ENCODE peak calls at places on chromosomes 11 and 22, in five cellular contexts. K is heart left ventricle; I is H9; G is ovary; P is CD8-positive, alpha-beta T cell. N is an unnamed sample.

GRCh38 chr11:82775736-82776346 is 42.2 kb upstream of the FAM181B start:
- DNase-seq in G (no peak), I (peak), K (no peak), P (no peak), N (no peak)

GRCh38 chr11:118139578-118139977 is 13.0 kb downstream of the SCN4B start:
- DNase-seq in G (no peak), P (no peak), I (no peak), K (no peak), N (no peak)

GRCh38 chr11:3849297-3849874 is 6.1 kb upstream of the STIM1 start:
- DNase-seq in K (no peak), G (no peak), I (no peak), P (no peak), N (no peak)

GRCh38 chr22:27628341-27628740 is 173.2 kb downstream of the MN1 start:
- DNase-seq in I (no peak), G (no peak), K (no peak), P (no peak), N (no peak)

GRCh38 chr11:1373536-1374214 is 16.1 kb upstream of the BRSK2 start:
- DNase-seq in G (no peak), K (no peak), I (no peak), P (no peak), N (no peak)

GRCh38 chr11:128501008-128501407 is 86.3 kb downstream of the ETS1 start:
- DNase-seq in K (no peak), I (no peak), G (no peak), P (no peak), N (no peak)

GRCh38 chr11:110198031-110198729 is 98.2 kb downstream of the RDX start:
- DNase-seq in I (no peak), G (no peak), P (no peak), K (no peak), N (no peak)

GRCh38 chr11:70517996-70518907 is 119.9 kb downstream of the CTTN start:
- DNase-seq in P (no peak), G (no peak), K (no peak), I (peak), N (peak)

GRCh38 chr11:78149646-78150045 is 10.2 kb upstream of the ALG8 start:
- DNase-seq in G (no peak), K (no peak), I (no peak), P (no peak), N (no peak)

GRCh38 chr11:120168108-120168959 is 30.4 kb upstream of the TRIM29 start:
- DNase-seq in P (no peak), I (no peak), G (peak), K (no peak), N (no peak)

GRCh38 chr11:33256031-33256807 is 962 bp upstream of the HIPK3 start:
- DNase-seq in P (no peak), K (no peak), I (no peak), G (no peak), N (no peak)

GRCh38 chr11:72989727-72990126 is 152.4 kb downstream of the FCHSD2 start:
- DNase-seq in G (no peak), K (no peak), I (no peak), P (no peak), N (no peak)

GRCh38 chr11:64848214-64848778 is 3.8 kb upstream of the CDC42BPG start:
- DNase-seq in I (no peak), K (no peak), P (no peak), G (no peak), N (no peak)
- H3K27ac ChIP-seq in I (no peak), K (peak), P (no peak), G (no peak), N (no peak)

GRCh38 chr22:34414467-34415440 is 494.5 kb upstream of the LARGE1 start:
- DNase-seq in G (no peak), K (peak), I (peak), P (no peak), N (no peak)
- TF ChIP-seq CTCF in G (no peak), K (peak), I (peak), P (no peak), N (no peak)

GRCh38 chr11:65988791-65989592 is 13.0 kb downstream of the EIF1AD start:
- DNase-seq in I (peak), P (peak), G (peak), K (peak), N (peak)
- H3K27ac ChIP-seq in I (no peak), P (no peak), G (no peak), K (no peak), N (no peak)

GRCh38 chr11:67614730-67615454 is 8.2 kb downstream of the NDUFV1 start:
- DNase-seq in I (no peak), G (no peak), P (no peak), K (no peak), N (no peak)

GRCh38 chr11:67617243-67617953 is 10.7 kb downstream of the NDUFV1 start:
- DNase-seq in G (no peak), K (no peak), I (peak), P (no peak), N (no peak)

GRCh38 chr11:67613960-67614715 is 7.4 kb downstream of the NDUFV1 start:
- DNase-seq in P (peak), I (peak), K (peak), G (peak), N (peak)

GRCh38 chr11:67616431-67617242 is 9.9 kb downstream of the NDUFV1 start:
- DNase-seq in P (no peak), K (no peak), G (no peak), I (peak), N (no peak)

GRCh38 chr11:67615455-67616430 is 9.0 kb downstream of the NDUFV1 start:
- DNase-seq in K (peak), I (peak), G (no peak), P (no peak), N (peak)
- TF ChIP-seq CTCF in K (peak), I (peak), G (no peak), P (no peak), N (peak)

GRCh38 chr11:112526699-112527410 is 266.2 kb upstream of the PLET1 start:
- DNase-seq in P (no peak), G (no peak), K (no peak), I (no peak), N (no peak)

GRCh38 chr11:112525270-112525669 is 264.6 kb upstream of the PLET1 start:
- DNase-seq in K (peak), P (no peak), I (no peak), G (no peak), N (no peak)

GRCh38 chr11:112524808-112525207 is 264.1 kb upstream of the PLET1 start:
- DNase-seq in P (no peak), I (no peak), K (peak), G (no peak), N (no peak)

GRCh38 chr11:112523917-112524316 is 263.3 kb upstream of the PLET1 start:
- DNase-seq in I (no peak), P (no peak), G (no peak), K (no peak), N (no peak)

DNA sequence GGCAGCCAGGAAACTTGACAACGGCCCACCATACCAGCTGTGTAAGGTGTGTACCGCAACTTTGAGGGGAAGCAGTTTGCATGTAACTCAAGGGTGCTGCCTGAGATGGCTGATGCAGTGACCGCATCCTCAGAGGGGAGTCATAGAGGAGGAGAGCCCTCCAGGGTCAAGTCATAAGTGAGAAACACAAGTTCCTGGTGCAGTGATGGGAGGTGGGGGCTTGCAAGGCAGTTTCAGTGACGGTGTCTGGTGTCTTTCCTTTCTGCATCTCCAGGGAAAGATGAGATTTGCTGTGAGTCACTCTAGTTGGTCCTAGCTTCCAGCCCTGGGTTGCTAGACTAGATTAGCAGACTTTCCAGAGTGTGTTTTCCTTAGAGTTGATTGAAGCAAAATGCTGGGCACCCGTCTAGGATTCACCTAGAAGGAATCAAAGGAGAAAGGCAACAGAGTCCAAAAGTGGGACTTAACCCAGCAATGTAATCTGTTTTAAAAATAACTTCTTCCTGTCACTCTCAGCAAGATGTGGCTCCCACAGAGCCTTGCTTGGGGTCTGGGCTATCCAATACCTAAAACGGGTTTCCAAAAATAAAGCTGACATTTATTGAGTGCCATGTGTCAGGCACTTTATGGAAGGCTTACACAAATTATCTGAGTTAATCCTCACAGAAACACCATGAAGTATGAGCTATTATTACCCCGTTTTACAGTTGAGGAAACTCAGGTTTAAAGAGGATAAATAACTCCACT is 265.4 kb upstream of the PLET1 start:
- DNase-seq in P (no peak), I (no peak), K (no peak), G (no peak), N (no peak)
- H3K27ac ChIP-seq in P (no peak), I (no peak), K (peak), G (no peak), N (peak)